ENCODE peak calls at places on chromosome 21, in four cellular contexts. One of them, this sample, is unnamed.

GRCh38 chr21:31660134-31660565 is 657 bp downstream of the SOD1 start:
- DNase-seq in HEK293T: no peak
- DNase-seq in kidney: peak
- DNase-seq in stimulated activated CD8-positive, alpha-beta memory T cell treated with anti-CD3 and anti-CD28 coated beads, Interleukin-2, amount 100 ng/mL, for 1 hour: no peak
- DNase-seq in this sample: peak

GRCh38 chr21:37636152-37636860 is 269.7 kb downstream of the DYRK1A start:
- DNase-seq in kidney: no peak
- DNase-seq in stimulated activated CD8-positive, alpha-beta memory T cell treated with anti-CD3 and anti-CD28 coated beads, Interleukin-2, amount 100 ng/mL, for 1 hour: no peak
- DNase-seq in HEK293T: no peak
- DNase-seq in this sample: no peak

GRCh38 chr21:31310750-31311149 is 33.3 kb downstream of the TIAM1 start:
- DNase-seq in stimulated activated CD8-positive, alpha-beta memory T cell treated with anti-CD3 and anti-CD28 coated beads, Interleukin-2, amount 100 ng/mL, for 1 hour: no peak
- DNase-seq in HEK293T: no peak
- DNase-seq in kidney: no peak
- DNase-seq in this sample: no peak

GRCh38 chr21:38660333-38661295 is 145.1 kb upstream of the ETS2 start:
- DNase-seq in stimulated activated CD8-positive, alpha-beta memory T cell treated with anti-CD3 and anti-CD28 coated beads, Interleukin-2, amount 100 ng/mL, for 1 hour: no peak
- DNase-seq in kidney: peak
- DNase-seq in HEK293T: no peak
- DNase-seq in this sample: no peak

GRCh38 chr21:36260030-36260787 is 59.8 kb upstream of the MORC3 start:
- DNase-seq in kidney: peak
- DNase-seq in stimulated activated CD8-positive, alpha-beta memory T cell treated with anti-CD3 and anti-CD28 coated beads, Interleukin-2, amount 100 ng/mL, for 1 hour: no peak
- DNase-seq in HEK293T: peak
- DNase-seq in this sample: peak

GRCh38 chr21:42024261-42024877 is 14.2 kb upstream of the ZBTB21 start:
- DNase-seq in kidney: no peak
- DNase-seq in stimulated activated CD8-positive, alpha-beta memory T cell treated with anti-CD3 and anti-CD28 coated beads, Interleukin-2, amount 100 ng/mL, for 1 hour: no peak
- DNase-seq in HEK293T: no peak
- DNase-seq in this sample: no peak

GRCh38 chr21:31497939-31498338 is 153.9 kb upstream of the TIAM1 start:
- DNase-seq in stimulated activated CD8-positive, alpha-beta memory T cell treated with anti-CD3 and anti-CD28 coated beads, Interleukin-2, amount 100 ng/mL, for 1 hour: no peak
- DNase-seq in kidney: no peak
- DNase-seq in HEK293T: no peak
- DNase-seq in this sample: no peak

GRCh38 chr21:45736705-45737484 is 93.4 kb downstream of the PCBP3 start:
- DNase-seq in HEK293T: no peak
- DNase-seq in stimulated activated CD8-positive, alpha-beta memory T cell treated with anti-CD3 and anti-CD28 coated beads, Interleukin-2, amount 100 ng/mL, for 1 hour: no peak
- DNase-seq in kidney: no peak
- DNase-seq in this sample: no peak

GRCh38 chr21:32359719-32360260 is 33.0 kb downstream of the URB1 start:
- DNase-seq in stimulated activated CD8-positive, alpha-beta memory T cell treated with anti-CD3 and anti-CD28 coated beads, Interleukin-2, amount 100 ng/mL, for 1 hour: no peak
- DNase-seq in HEK293T: no peak
- DNase-seq in kidney: no peak
- DNase-seq in this sample: no peak

GRCh38 chr21:36693144-36694040 is 5.5 kb upstream of the SIM2 start:
- DNase-seq in HEK293T: no peak
- DNase-seq in kidney: peak
- DNase-seq in stimulated activated CD8-positive, alpha-beta memory T cell treated with anti-CD3 and anti-CD28 coated beads, Interleukin-2, amount 100 ng/mL, for 1 hour: no peak
- DNase-seq in this sample: no peak

GRCh38 chr21:38531610-38532009 is 33.3 kb upstream of the ERG start:
- DNase-seq in stimulated activated CD8-positive, alpha-beta memory T cell treated with anti-CD3 and anti-CD28 coated beads, Interleukin-2, amount 100 ng/mL, for 1 hour: no peak
- DNase-seq in HEK293T: no peak
- DNase-seq in kidney: no peak
- DNase-seq in this sample: no peak

GRCh38 chr21:38443110-38443509 is 55.2 kb downstream of the ERG start:
- DNase-seq in stimulated activated CD8-positive, alpha-beta memory T cell treated with anti-CD3 and anti-CD28 coated beads, Interleukin-2, amount 100 ng/mL, for 1 hour: no peak
- DNase-seq in HEK293T: no peak
- DNase-seq in kidney: no peak
- DNase-seq in this sample: no peak

GRCh38 chr21:38948377-38948776 is 142.6 kb downstream of the ETS2 start:
- DNase-seq in HEK293T: no peak
- DNase-seq in kidney: no peak
- DNase-seq in stimulated activated CD8-positive, alpha-beta memory T cell treated with anti-CD3 and anti-CD28 coated beads, Interleukin-2, amount 100 ng/mL, for 1 hour: no peak
- DNase-seq in this sample: no peak

GRCh38 chr21:31752352-31752751 is 20.4 kb upstream of the SCAF4 start:
- DNase-seq in stimulated activated CD8-positive, alpha-beta memory T cell treated with anti-CD3 and anti-CD28 coated beads, Interleukin-2, amount 100 ng/mL, for 1 hour: no peak
- DNase-seq in kidney: no peak
- DNase-seq in HEK293T: no peak
- DNase-seq in this sample: no peak

GRCh38 chr21:46153259-46154154 is 1.9 kb downstream of the FTCD start:
- DNase-seq in kidney: peak
- DNase-seq in HEK293T: peak
- DNase-seq in stimulated activated CD8-positive, alpha-beta memory T cell treated with anti-CD3 and anti-CD28 coated beads, Interleukin-2, amount 100 ng/mL, for 1 hour: no peak
- DNase-seq in this sample: peak

GRCh38 chr21:42558368-42558767 is 44.7 kb downstream of the SLC37A1 start:
- DNase-seq in kidney: no peak
- DNase-seq in HEK293T: no peak
- DNase-seq in stimulated activated CD8-positive, alpha-beta memory T cell treated with anti-CD3 and anti-CD28 coated beads, Interleukin-2, amount 100 ng/mL, for 1 hour: no peak
- DNase-seq in this sample: no peak

GRCh38 chr21:33655591-33656221 is 13.4 kb downstream of the ITSN1 start:
- DNase-seq in stimulated activated CD8-positive, alpha-beta memory T cell treated with anti-CD3 and anti-CD28 coated beads, Interleukin-2, amount 100 ng/mL, for 1 hour: no peak
- DNase-seq in HEK293T: peak
- DNase-seq in kidney: no peak
- DNase-seq in this sample: no peak

GRCh38 chr21:31555741-31556191 is 103.7 kb upstream of the SOD1 start:
- DNase-seq in kidney: peak
- DNase-seq in HEK293T: no peak
- DNase-seq in stimulated activated CD8-positive, alpha-beta memory T cell treated with anti-CD3 and anti-CD28 coated beads, Interleukin-2, amount 100 ng/mL, for 1 hour: no peak
- DNase-seq in this sample: no peak

GRCh38 chr21:32256873-32257620 is 21.8 kb downstream of the MIS18A start:
- DNase-seq in stimulated activated CD8-positive, alpha-beta memory T cell treated with anti-CD3 and anti-CD28 coated beads, Interleukin-2, amount 100 ng/mL, for 1 hour: no peak
- DNase-seq in HEK293T: no peak
- DNase-seq in kidney: peak
- DNase-seq in this sample: peak

GRCh38 chr21:32585970-32586369 is 647 bp upstream of the TCP10L start:
- DNase-seq in stimulated activated CD8-positive, alpha-beta memory T cell treated with anti-CD3 and anti-CD28 coated beads, Interleukin-2, amount 100 ng/mL, for 1 hour: no peak
- DNase-seq in HEK293T: no peak
- DNase-seq in kidney: no peak
- DNase-seq in this sample: no peak

GRCh38 chr21:32884062-32884461 is 112.5 kb upstream of the PAXBP1 start:
- DNase-seq in kidney: no peak
- DNase-seq in HEK293T: peak
- DNase-seq in stimulated activated CD8-positive, alpha-beta memory T cell treated with anti-CD3 and anti-CD28 coated beads, Interleukin-2, amount 100 ng/mL, for 1 hour: no peak
- DNase-seq in this sample: no peak

GRCh38 chr21:37006521-37007291 is at the start of gene RIPPLY3:
- DNase-seq in stimulated activated CD8-positive, alpha-beta memory T cell treated with anti-CD3 and anti-CD28 coated beads, Interleukin-2, amount 100 ng/mL, for 1 hour: no peak
- DNase-seq in HEK293T: peak
- DNase-seq in kidney: no peak
- DNase-seq in this sample: peak

GRCh38 chr21:16279658-16280581 is 550.1 kb downstream of the USP25 start:
- DNase-seq in stimulated activated CD8-positive, alpha-beta memory T cell treated with anti-CD3 and anti-CD28 coated beads, Interleukin-2, amount 100 ng/mL, for 1 hour: no peak
- DNase-seq in kidney: peak
- DNase-seq in HEK293T: peak
- DNase-seq in this sample: no peak

GRCh38 chr21:26845066-26845749 is at the start of gene ADAMTS1:
- DNase-seq in HEK293T: peak
- DNase-seq in kidney: peak
- DNase-seq in stimulated activated CD8-positive, alpha-beta memory T cell treated with anti-CD3 and anti-CD28 coated beads, Interleukin-2, amount 100 ng/mL, for 1 hour: no peak
- DNase-seq in this sample: peak

GRCh38 chr21:16088121-16088520 is 358.3 kb downstream of the USP25 start:
- DNase-seq in kidney: no peak
- DNase-seq in HEK293T: no peak
- DNase-seq in stimulated activated CD8-positive, alpha-beta memory T cell treated with anti-CD3 and anti-CD28 coated beads, Interleukin-2, amount 100 ng/mL, for 1 hour: no peak
- DNase-seq in this sample: no peak

GRCh38 chr21:27787046-27787445 is 820.2 kb upstream of the ADAMTS5 start:
- DNase-seq in HEK293T: no peak
- DNase-seq in stimulated activated CD8-positive, alpha-beta memory T cell treated with anti-CD3 and anti-CD28 coated beads, Interleukin-2, amount 100 ng/mL, for 1 hour: no peak
- DNase-seq in kidney: no peak
- DNase-seq in this sample: no peak

GRCh38 chr21:33042812-33043211 is 17.1 kb downstream of the OLIG2 start:
- DNase-seq in stimulated activated CD8-positive, alpha-beta memory T cell treated with anti-CD3 and anti-CD28 coated beads, Interleukin-2, amount 100 ng/mL, for 1 hour: no peak
- DNase-seq in kidney: no peak
- DNase-seq in HEK293T: no peak
- DNase-seq in this sample: peak

GRCh38 chr21:35046880-35047229 is 2.2 kb downstream of the RUNX1 start:
- DNase-seq in kidney: no peak
- DNase-seq in HEK293T: no peak
- DNase-seq in stimulated activated CD8-positive, alpha-beta memory T cell treated with anti-CD3 and anti-CD28 coated beads, Interleukin-2, amount 100 ng/mL, for 1 hour: no peak
- DNase-seq in this sample: no peak

GRCh38 chr21:25005388-25005787 is 601.9 kb downstream of the MRPL39 start:
- DNase-seq in stimulated activated CD8-positive, alpha-beta memory T cell treated with anti-CD3 and anti-CD28 coated beads, Interleukin-2, amount 100 ng/mL, for 1 hour: no peak
- DNase-seq in HEK293T: no peak
- DNase-seq in kidney: no peak
- DNase-seq in this sample: no peak

GRCh38 chr21:29462475-29462874 is 163.8 kb downstream of the BACH1 start:
- DNase-seq in kidney: no peak
- DNase-seq in HEK293T: no peak
- DNase-seq in stimulated activated CD8-positive, alpha-beta memory T cell treated with anti-CD3 and anti-CD28 coated beads, Interleukin-2, amount 100 ng/mL, for 1 hour: no peak
- DNase-seq in this sample: no peak

GRCh38 chr21:42063578-42064521 is 7.3 kb upstream of the UMODL1 start:
- DNase-seq in HEK293T: no peak
- DNase-seq in stimulated activated CD8-positive, alpha-beta memory T cell treated with anti-CD3 and anti-CD28 coated beads, Interleukin-2, amount 100 ng/mL, for 1 hour: no peak
- DNase-seq in kidney: peak
- DNase-seq in this sample: no peak